ENCODE peak calls at places on chromosomes 4 and X, in six cellular contexts. F, T, V, D, L and A are unnamed samples. For H3K4me1, the result is how much of the 10 kb centered on the place peaks cover.

GRCh38 chr4:138243369-138243768 is 1.2 kb upstream of the SLC7A11 start:
- DNase-seq in F (no peak), L (no peak), V (no peak), T (no peak), D (no peak), A (no peak)

GRCh38 chrX:138711399-138712347 is at the start of gene FGF13:
- DNase-seq in L (no peak), D (peak), T (peak), F (no peak), V (peak), A (peak)

GRCh38 chr4:156146581-156146980 is 192.9 kb upstream of the CTSO start:
- DNase-seq in F (no peak), D (no peak), L (no peak), V (no peak), T (no peak), A (no peak)

GRCh38 chr4:112321768-112322684 is 24.9 kb downstream of the ALPK1 start:
- DNase-seq in V (peak), L (peak), F (peak), D (peak), T (no peak), A (no peak)

GRCh38 chrX:39907964-39908616 is 189.7 kb downstream of the BCOR start:
- DNase-seq in V (peak), F (no peak), T (peak), D (peak), L (peak), A (peak)

GRCh38 chr4:182062936-182063335 is 180.3 kb upstream of the TENM3 start:
- DNase-seq in L (peak), T (no peak), V (no peak), F (no peak), D (no peak), A (no peak)

GRCh38 chrX:19840899-19841648 is 46.3 kb downstream of the SH3KBP1 start:
- DNase-seq in L (no peak), F (no peak), D (no peak), T (no peak), V (no peak), A (no peak)

GRCh38 chrX:44343412-44343942 is at the start of gene EFHC2:
- DNase-seq in V (peak), T (peak), D (peak), L (no peak), F (no peak), A (peak)

GRCh38 chrX:11540532-11541377 is 125.0 kb downstream of the ARHGAP6 start:
- DNase-seq in V (peak), F (no peak), T (no peak), D (peak), L (no peak), A (no peak)

GRCh38 chrX:114584983-114585842 is 1.3 kb downstream of the HTR2C start:
- DNase-seq in V (no peak), D (no peak), F (no peak), T (no peak), L (no peak), A (no peak)

DNA sequence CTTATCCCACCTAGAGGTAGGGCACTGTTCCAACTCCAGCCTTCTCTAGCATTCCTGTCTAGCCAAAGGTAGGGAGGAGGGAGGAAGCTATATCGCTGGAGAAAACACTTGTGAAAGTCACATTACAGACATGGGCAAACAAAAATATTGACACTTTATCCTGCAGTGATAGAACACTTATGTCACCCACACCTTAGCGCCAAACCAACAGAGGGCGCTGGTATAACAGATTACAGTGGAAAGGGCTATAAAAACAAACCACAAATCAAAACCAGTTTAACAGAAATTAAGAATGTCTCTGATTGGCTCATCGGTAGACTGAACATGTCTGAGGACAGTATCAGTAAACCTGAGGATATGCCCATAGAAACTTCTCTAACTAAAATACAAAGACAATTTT is 451.3 kb downstream of the TLL1 start:
- DNase-seq in F (peak), V (no peak), D (no peak), T (no peak), L (no peak), A (no peak)
- TF ChIP-seq CTCF in F (peak), V (no peak), D (no peak), T (no peak), L (no peak), A (no peak)

GRCh38 chr4:184437988-184438774 is 36.2 kb downstream of the IRF2 start:
- DNase-seq in D (no peak), L (peak), V (no peak), F (no peak), T (no peak), A (no peak)
- H3K4me1 ChIP-seq in D (half or more), L (under half), V (half or more), F (under half), T (half or more), A (half or more)

GRCh38 chr4:15469402-15470148 is at the start of gene CC2D2A:
- DNase-seq in V (no peak), F (no peak), D (no peak), L (peak), T (no peak), A (peak)
- H3K27ac ChIP-seq in V (no peak), F (no peak), D (peak), L (peak), T (peak), A (peak)

GRCh38 chr4:147678796-147679549 is 5.0 kb downstream of the PRMT9 start:
- DNase-seq in T (no peak), V (no peak), F (no peak), L (peak), D (no peak), A (no peak)
- TF ChIP-seq CTCF in T (no peak), V (no peak), F (no peak), L (no peak), D (no peak), A (no peak)

GRCh38 chr4:54063737-54064316 is 578 bp downstream of the CHIC2 start:
- DNase-seq in L (no peak), V (peak), F (peak), D (peak), T (peak), A (no peak)

GRCh38 chr4:54062392-54062791 is 2.0 kb downstream of the CHIC2 start:
- DNase-seq in F (no peak), T (no peak), L (no peak), D (no peak), V (no peak), A (no peak)

GRCh38 chr4:54061873-54062272 is 2.5 kb downstream of the CHIC2 start:
- DNase-seq in V (no peak), L (no peak), D (no peak), T (no peak), F (no peak), A (no peak)

GRCh38 chr4:54063224-54063623 is 1.2 kb downstream of the CHIC2 start:
- DNase-seq in D (no peak), T (no peak), F (no peak), V (no peak), L (peak), A (no peak)

GRCh38 chr4:54061067-54061466 is 3.3 kb downstream of the CHIC2 start:
- DNase-seq in T (no peak), V (no peak), L (no peak), F (no peak), D (no peak), A (no peak)
- H3K4me1 ChIP-seq in T (half or more), V (half or more), L (under half), F (under half), D (half or more), A (under half)

DNA sequence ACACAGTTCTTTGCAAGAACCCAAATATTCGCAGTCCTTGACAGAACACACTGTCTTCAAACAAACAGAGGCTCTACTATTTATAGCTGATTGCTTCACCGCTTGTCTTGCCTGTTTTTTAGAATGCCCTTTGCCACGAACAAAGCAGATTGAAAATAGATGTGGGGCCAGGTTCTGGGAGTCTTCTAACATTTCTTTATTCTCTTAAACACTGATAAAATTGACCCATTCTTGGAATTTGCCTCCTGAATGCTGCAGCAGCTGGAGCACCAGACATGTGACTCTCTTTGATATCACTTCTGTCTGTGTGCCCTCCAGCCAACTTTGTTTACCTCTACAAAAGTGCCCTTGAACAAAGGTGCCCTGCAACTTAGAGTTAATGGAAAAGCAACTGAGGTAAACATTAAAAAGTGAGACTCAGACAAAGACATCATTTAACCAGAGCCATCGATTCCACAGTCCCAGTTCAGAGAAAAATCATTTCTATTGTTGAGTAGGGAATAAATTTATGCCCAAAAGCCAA is 64.2 kb upstream of the SPP1 start:
- DNase-seq in V (no peak), L (no peak), F (no peak), D (no peak), T (no peak), A (no peak)
- H3K27ac ChIP-seq in V (no peak), L (no peak), F (no peak), D (no peak), T (no peak), A (no peak)

DNA sequence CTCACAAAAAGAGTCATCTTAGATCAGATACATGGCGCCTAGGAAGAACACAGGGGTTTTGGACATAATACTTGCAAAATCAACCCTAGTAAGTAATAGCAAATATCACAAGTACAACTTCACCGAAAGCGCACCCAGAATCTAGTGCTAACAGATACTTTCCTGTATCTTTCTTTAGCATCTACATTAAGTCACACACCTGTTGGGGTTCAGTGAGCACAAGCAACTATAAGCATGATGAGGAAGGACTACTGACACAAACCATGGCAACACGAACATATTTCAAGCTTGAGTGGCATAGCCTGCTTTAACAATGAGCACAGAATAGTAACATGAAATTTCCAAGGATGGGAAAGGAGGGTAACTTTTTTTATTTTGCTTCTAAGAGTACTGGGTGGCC is 116.1 kb downstream of the GPC3 start:
- DNase-seq in V (no peak), F (no peak), D (no peak), T (no peak), L (no peak), A (no peak)
- TF ChIP-seq CTCF in V (no peak), F (no peak), D (no peak), T (no peak), L (no peak), A (no peak)

GRCh38 chr4:147833254-147833653 is 101.4 kb downstream of the ARHGAP10 start:
- DNase-seq in V (no peak), T (no peak), D (no peak), F (no peak), L (peak), A (no peak)

GRCh38 chr4:147834480-147834879 is 102.6 kb downstream of the ARHGAP10 start:
- DNase-seq in F (no peak), V (no peak), T (no peak), D (no peak), L (no peak), A (no peak)

GRCh38 chr4:147831452-147832192 is 99.7 kb downstream of the ARHGAP10 start:
- DNase-seq in L (peak), V (peak), F (peak), D (no peak), T (no peak), A (no peak)

GRCh38 chr4:147830987-147831386 is 99.1 kb downstream of the ARHGAP10 start:
- DNase-seq in D (no peak), L (peak), F (no peak), T (no peak), V (no peak), A (no peak)

GRCh38 chr4:147833741-147834140 is 101.9 kb downstream of the ARHGAP10 start:
- DNase-seq in L (no peak), D (no peak), V (no peak), T (no peak), F (no peak), A (no peak)
- H3K4me1 ChIP-seq in L (under half), D (under half), V (half or more), T (under half), F (under half), A (under half)

GRCh38 chrX:16186380-16187007 is 19.2 kb downstream of the MAGEB17 start:
- DNase-seq in T (no peak), F (no peak), L (no peak), V (no peak), D (no peak), A (no peak)

GRCh38 chrX:16191605-16192004 is 24.3 kb downstream of the MAGEB17 start:
- DNase-seq in V (no peak), T (no peak), F (no peak), D (no peak), L (no peak), A (no peak)

GRCh38 chrX:16187024-16187698 is 19.9 kb downstream of the MAGEB17 start:
- DNase-seq in F (no peak), T (no peak), V (no peak), L (peak), D (no peak), A (no peak)

GRCh38 chrX:16185725-16186136 is 18.4 kb downstream of the MAGEB17 start:
- DNase-seq in D (no peak), T (no peak), L (peak), V (no peak), F (no peak), A (no peak)

GRCh38 chrX:16188687-16189086 is 21.4 kb downstream of the MAGEB17 start:
- DNase-seq in V (no peak), L (peak), T (no peak), F (no peak), D (no peak), A (no peak)
- H3K27ac ChIP-seq in V (no peak), L (no peak), T (no peak), F (no peak), D (no peak), A (no peak)